ENCODE peak calls at places on chromosome 14, in five cellular contexts. One of them, this sample, is unnamed.
A peak's percentile ranks its signal among the peaks of the same experiment; 100 is the strongest.

GRCh38 chr14:78327426-78328210 is 157.4 kb downstream of the NRXN3 start:
- DNase-seq in trophoblast cell: no peak
- DNase-seq in H9: no peak
- DNase-seq in mesenchymal stem cell: no peak
- DNase-seq in H1: peak; percentile 3
- DNase-seq in this sample: no peak

GRCh38 chr14:104596451-104596918 is 8.1 kb downstream of the TMEM179 start:
- DNase-seq in trophoblast cell: no peak
- DNase-seq in H1: no peak
- DNase-seq in H9: no peak
- DNase-seq in mesenchymal stem cell: no peak
- DNase-seq in this sample: no peak

GRCh38 chr14:100049220-100049619 is 16.0 kb upstream of the EVL start:
- DNase-seq in H1: no peak
- DNase-seq in trophoblast cell: no peak
- DNase-seq in mesenchymal stem cell: no peak
- DNase-seq in H9: no peak
- DNase-seq in this sample: no peak

GRCh38 chr14:30464481-30464880 is 94.5 kb upstream of the G2E3 start:
- DNase-seq in H9: no peak
- DNase-seq in mesenchymal stem cell: no peak
- DNase-seq in trophoblast cell: peak; percentile 58
- DNase-seq in H1: no peak
- DNase-seq in this sample: no peak

GRCh38 chr14:34081576-34082136 is 130.8 kb upstream of the EGLN3 start:
- DNase-seq in trophoblast cell: no peak
- DNase-seq in H9: no peak
- DNase-seq in mesenchymal stem cell: peak; percentile 76
- DNase-seq in H1: no peak
- DNase-seq in this sample: no peak

GRCh38 chr14:21097616-21098133 is 780 bp downstream of the ZNF219 start:
- DNase-seq in trophoblast cell: no peak
- DNase-seq in mesenchymal stem cell: no peak
- DNase-seq in H9: peak; percentile 61
- DNase-seq in H1: no peak
- DNase-seq in this sample: no peak

GRCh38 chr14:49849213-49849847 is 3.3 kb downstream of the NEMF start:
- DNase-seq in mesenchymal stem cell: no peak
- DNase-seq in H9: no peak
- DNase-seq in trophoblast cell: no peak
- DNase-seq in H1: no peak
- DNase-seq in this sample: no peak

GRCh38 chr14:99541677-99542470 is 60.7 kb downstream of the CCNK start:
- DNase-seq in H1: no peak
- DNase-seq in H9: no peak
- DNase-seq in trophoblast cell: no peak
- DNase-seq in mesenchymal stem cell: no peak
- DNase-seq in this sample: no peak

GRCh38 chr14:104221636-104222375 is 83.4 kb downstream of the KIF26A start:
- DNase-seq in trophoblast cell: no peak
- DNase-seq in H1: no peak
- DNase-seq in mesenchymal stem cell: no peak
- DNase-seq in H9: no peak
- DNase-seq in this sample: no peak

GRCh38 chr14:100110801-100111200 is 45.6 kb downstream of the EVL start:
- DNase-seq in mesenchymal stem cell: no peak
- DNase-seq in H9: no peak
- DNase-seq in trophoblast cell: no peak
- DNase-seq in H1: no peak
- DNase-seq in this sample: no peak

GRCh38 chr14:101442451-101442850 is 118.8 kb upstream of the DIO3 start:
- DNase-seq in H9: no peak
- DNase-seq in mesenchymal stem cell: no peak
- DNase-seq in H1: no peak
- DNase-seq in trophoblast cell: no peak
- DNase-seq in this sample: no peak

GRCh38 chr14:69877492-69877891 is 1.7 kb upstream of the SMOC1 start:
- DNase-seq in H9: no peak
- DNase-seq in mesenchymal stem cell: no peak
- DNase-seq in trophoblast cell: no peak
- DNase-seq in H1: no peak
- DNase-seq in this sample: no peak

GRCh38 chr14:61543946-61544345 is 151.4 kb upstream of the HIF1A start:
- DNase-seq in trophoblast cell: no peak
- DNase-seq in mesenchymal stem cell: no peak
- DNase-seq in H9: no peak
- DNase-seq in H1: no peak
- DNase-seq in this sample: no peak

GRCh38 chr14:76954371-76954770 is 74.1 kb downstream of the IRF2BPL start:
- DNase-seq in mesenchymal stem cell: no peak
- DNase-seq in trophoblast cell: peak; percentile 54
- DNase-seq in H1: no peak
- DNase-seq in H9: no peak
- DNase-seq in this sample: no peak

GRCh38 chr14:50083467-50084337 is 32.7 kb downstream of the VCPKMT start:
- DNase-seq in trophoblast cell: no peak
- DNase-seq in H1: no peak
- DNase-seq in H9: no peak
- DNase-seq in mesenchymal stem cell: no peak
- DNase-seq in this sample: no peak

GRCh38 chr14:90193925-90194324 is 62.4 kb upstream of the PSMC1 start:
- DNase-seq in H1: no peak
- DNase-seq in mesenchymal stem cell: no peak
- DNase-seq in trophoblast cell: no peak
- DNase-seq in H9: peak; percentile 62
- DNase-seq in this sample: no peak

GRCh38 chr14:105890474-105891220 is 364.3 kb downstream of the TMEM121 start:
- DNase-seq in H1: no peak
- DNase-seq in H9: no peak
- DNase-seq in mesenchymal stem cell: no peak
- DNase-seq in trophoblast cell: no peak
- DNase-seq in this sample: no peak

GRCh38 chr14:58805057-58805456 is 167.3 kb downstream of the DACT1 start:
- DNase-seq in mesenchymal stem cell: peak; percentile 35
- DNase-seq in H1: no peak
- DNase-seq in trophoblast cell: no peak
- DNase-seq in H9: no peak
- DNase-seq in this sample: no peak

GRCh38 chr14:79011091-79011919 is 841.1 kb downstream of the NRXN3 start:
- DNase-seq in H9: peak; percentile 28
- DNase-seq in mesenchymal stem cell: peak; percentile 50
- DNase-seq in trophoblast cell: no peak
- DNase-seq in H1: no peak
- DNase-seq in this sample: peak; percentile 57

GRCh38 chr14:66395300-66395699 is 90.9 kb upstream of the CCDC196 start:
- DNase-seq in H1: no peak
- DNase-seq in trophoblast cell: no peak
- DNase-seq in H9: no peak
- DNase-seq in mesenchymal stem cell: no peak
- DNase-seq in this sample: no peak

GRCh38 chr14:48936352-48936751 is 649.8 kb downstream of the RPS29 start:
- DNase-seq in H9: no peak
- DNase-seq in mesenchymal stem cell: peak; percentile 83
- DNase-seq in trophoblast cell: no peak
- DNase-seq in H1: no peak
- DNase-seq in this sample: peak; percentile 12

GRCh38 chr14:105209646-105210045 is 28.5 kb upstream of the NUDT14 start:
- DNase-seq in mesenchymal stem cell: no peak
- DNase-seq in trophoblast cell: no peak
- DNase-seq in H9: no peak
- DNase-seq in H1: no peak
- DNase-seq in this sample: no peak

GRCh38 chr14:103201801-103202200 is 78.5 kb downstream of the TNFAIP2 start:
- DNase-seq in H1: no peak
- DNase-seq in H9: no peak
- DNase-seq in trophoblast cell: no peak
- DNase-seq in mesenchymal stem cell: no peak
- DNase-seq in this sample: no peak

GRCh38 chr14:57060276-57060956 is 208.3 kb downstream of the EXOC5 start:
- DNase-seq in H1: no peak
- DNase-seq in trophoblast cell: no peak
- DNase-seq in mesenchymal stem cell: no peak
- DNase-seq in H9: no peak
- DNase-seq in this sample: no peak

GRCh38 chr14:45633220-45633984 is 380.4 kb upstream of the MIS18BP1 start:
- DNase-seq in H1: no peak
- DNase-seq in mesenchymal stem cell: no peak
- DNase-seq in H9: no peak
- DNase-seq in trophoblast cell: no peak
- DNase-seq in this sample: no peak

GRCh38 chr14:44297437-44297836 is 209.6 kb downstream of the FSCB start:
- DNase-seq in trophoblast cell: no peak
- DNase-seq in mesenchymal stem cell: peak; percentile 13
- DNase-seq in H9: no peak
- DNase-seq in H1: no peak
- DNase-seq in this sample: no peak

GRCh38 chr14:44287858-44288257 is 219.2 kb downstream of the FSCB start:
- DNase-seq in trophoblast cell: no peak
- DNase-seq in H9: no peak
- DNase-seq in H1: no peak
- DNase-seq in mesenchymal stem cell: no peak
- DNase-seq in this sample: no peak

GRCh38 chr14:44291516-44291915 is 215.6 kb downstream of the FSCB start:
- DNase-seq in trophoblast cell: no peak
- DNase-seq in mesenchymal stem cell: no peak
- DNase-seq in H1: no peak
- DNase-seq in H9: no peak
- DNase-seq in this sample: no peak
- H2BK12ac ChIP-seq in trophoblast cell: no peak overlapping the region
- H2BK12ac ChIP-seq in mesenchymal stem cell: no peak overlapping the region
- H2BK12ac ChIP-seq in H1: no peak overlapping the region
- H2BK12ac ChIP-seq in H9: no peak overlapping the region
- H2BK12ac ChIP-seq in this sample: no peak overlapping the region

GRCh38 chr14:23938823-23939222 is 14.7 kb upstream of the DHRS4 start:
- DNase-seq in H1: no peak
- DNase-seq in H9: no peak
- DNase-seq in mesenchymal stem cell: no peak
- DNase-seq in trophoblast cell: no peak
- DNase-seq in this sample: no peak
- H2BK12ac ChIP-seq in H1: no peak overlapping the region
- H2BK12ac ChIP-seq in H9: no peak overlapping the region
- H2BK12ac ChIP-seq in mesenchymal stem cell: no peak overlapping the region
- H2BK12ac ChIP-seq in trophoblast cell: no peak overlapping the region
- H2BK12ac ChIP-seq in this sample: no peak overlapping the region

GRCh38 chr14:35991356-35991755 is 165.2 kb downstream of the BRMS1L start:
- DNase-seq in H1: no peak
- DNase-seq in mesenchymal stem cell: no peak
- DNase-seq in H9: no peak
- DNase-seq in trophoblast cell: no peak
- DNase-seq in this sample: no peak

GRCh38 chr14:35988972-35989690 is 163.0 kb downstream of the BRMS1L start:
- DNase-seq in mesenchymal stem cell: no peak
- DNase-seq in trophoblast cell: no peak
- DNase-seq in H1: no peak
- DNase-seq in H9: no peak
- DNase-seq in this sample: no peak

GRCh38 chr14:35989736-35990135 is 163.6 kb downstream of the BRMS1L start:
- DNase-seq in H9: no peak
- DNase-seq in mesenchymal stem cell: no peak
- DNase-seq in trophoblast cell: no peak
- DNase-seq in H1: no peak
- DNase-seq in this sample: no peak

GRCh38 chr14:35992816-35993511 is 166.8 kb downstream of the BRMS1L start:
- DNase-seq in mesenchymal stem cell: no peak
- DNase-seq in H9: no peak
- DNase-seq in H1: no peak
- DNase-seq in trophoblast cell: no peak
- DNase-seq in this sample: no peak

DNA sequence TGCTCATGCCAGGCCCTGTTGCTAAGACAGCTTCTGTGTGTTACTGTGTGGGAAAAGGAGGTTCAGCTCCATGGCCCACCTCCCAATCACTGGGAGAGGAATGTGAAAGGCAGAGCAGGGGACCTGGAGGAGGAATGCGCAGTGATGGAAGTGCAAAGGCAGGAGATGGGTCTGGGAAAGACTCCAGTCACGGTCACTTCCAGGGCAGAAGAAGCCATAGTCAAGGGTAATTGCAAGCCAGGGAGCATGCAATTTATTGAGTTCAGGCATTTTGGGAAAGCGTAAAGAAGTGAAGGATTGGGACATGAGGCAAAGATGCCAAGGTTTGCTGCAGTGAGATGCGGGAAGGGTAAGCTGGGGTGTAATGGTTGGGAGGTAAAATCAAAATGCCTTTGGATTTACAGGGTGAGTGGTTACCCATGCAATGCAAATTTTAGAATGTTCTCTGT is 167.4 kb downstream of the BRMS1L start:
- DNase-seq in H1: no peak
- DNase-seq in H9: no peak
- DNase-seq in mesenchymal stem cell: no peak
- DNase-seq in trophoblast cell: no peak
- DNase-seq in this sample: no peak
- H2BK12ac ChIP-seq in H1: no peak overlapping the region
- H2BK12ac ChIP-seq in H9: no peak overlapping the region
- H2BK12ac ChIP-seq in mesenchymal stem cell: no peak overlapping the region
- H2BK12ac ChIP-seq in trophoblast cell: no peak overlapping the region
- H2BK12ac ChIP-seq in this sample: no peak overlapping the region

DNA sequence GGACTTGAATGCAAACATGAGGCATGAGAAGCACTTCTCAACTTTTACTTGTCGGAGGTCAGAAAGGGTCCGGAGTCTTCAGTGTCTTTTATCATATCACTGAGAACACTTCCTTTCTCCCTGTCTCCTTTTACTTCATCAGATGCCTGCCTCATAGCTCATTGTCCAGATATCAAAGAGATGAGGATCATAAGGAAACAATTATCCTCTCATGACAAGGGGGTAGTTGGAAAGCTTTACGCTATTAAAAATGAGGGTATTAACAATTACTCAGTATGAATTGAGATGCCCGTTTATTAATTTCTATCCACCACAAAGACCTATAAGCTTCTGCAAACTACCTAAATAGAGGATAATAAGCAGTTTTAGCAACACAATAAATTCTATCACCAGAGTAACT is 214.1 kb upstream of the FLRT2 start:
- DNase-seq in trophoblast cell: no peak
- DNase-seq in mesenchymal stem cell: no peak
- DNase-seq in H1: no peak
- DNase-seq in H9: no peak
- DNase-seq in this sample: no peak
- H2BK12ac ChIP-seq in trophoblast cell: no peak overlapping the region
- H2BK12ac ChIP-seq in mesenchymal stem cell: no peak overlapping the region
- H2BK12ac ChIP-seq in H1: no peak overlapping the region
- H2BK12ac ChIP-seq in H9: no peak overlapping the region
- H2BK12ac ChIP-seq in this sample: no peak overlapping the region

GRCh38 chr14:92122761-92123160 is 992 bp downstream of the CPSF2 start:
- DNase-seq in H1: no peak
- DNase-seq in H9: no peak
- DNase-seq in mesenchymal stem cell: no peak
- DNase-seq in trophoblast cell: no peak
- DNase-seq in this sample: no peak

GRCh38 chr14:92121207-92121669 is 268 bp downstream of the NDUFB1 start:
- DNase-seq in H1: no peak
- DNase-seq in H9: no peak
- DNase-seq in mesenchymal stem cell: peak; percentile 62
- DNase-seq in trophoblast cell: peak; percentile 30
- DNase-seq in this sample: peak; percentile 20

GRCh38 chr14:92122351-92122677 is 545 bp downstream of the CPSF2 start:
- DNase-seq in trophoblast cell: no peak
- DNase-seq in mesenchymal stem cell: peak; percentile 62
- DNase-seq in H1: no peak
- DNase-seq in H9: no peak
- DNase-seq in this sample: peak; percentile 37

GRCh38 chr14:92121670-92122350 is at the start of the genes CPSF2 and NDUFB1:
- DNase-seq in H1: no peak
- DNase-seq in H9: peak; percentile 82
- DNase-seq in mesenchymal stem cell: peak; percentile 90
- DNase-seq in trophoblast cell: peak; percentile 69
- DNase-seq in this sample: peak; percentile 83
- H2BK12ac ChIP-seq in H1: peak within 1 kb of the TSS; percentile 63
- H2BK12ac ChIP-seq in H9: peak within 1 kb of the TSS; percentile 46
- H2BK12ac ChIP-seq in mesenchymal stem cell: no peak within 1 kb of the TSS
- H2BK12ac ChIP-seq in trophoblast cell: peak within 1 kb of the TSS; percentile 73
- H2BK12ac ChIP-seq in this sample: no peak within 1 kb of the TSS

This sample was measured in neuronal stem cell.